ENCODE peak calls at places on chromosomes 1 and 21, in five cellular contexts. S, J, T, N and A are unnamed samples.

GRCh38 chr1:72229893-72230292 is 52.4 kb downstream of the NEGR1 start:
- DNase-seq in S (peak; percentile 33), J (no peak), T (no peak), N (no peak), A (no peak)

GRCh38 chr1:43549921-43550597 is 19.4 kb downstream of the PTPRF start:
- DNase-seq in S (no peak), J (peak; percentile 63), T (no peak), N (no peak), A (no peak)

GRCh38 chr1:41673355-41673754 is 188.9 kb upstream of the EDN2 start:
- DNase-seq in S (no peak), J (no peak), T (no peak), N (peak; percentile 22), A (no peak)

GRCh38 chr1:245692318-245692717 is 537.5 kb downstream of the KIF26B start:
- DNase-seq in S (no peak), J (no peak), T (no peak), N (no peak), A (no peak)

GRCh38 chr1:23126801-23127200 is 41.9 kb downstream of the LUZP1 start:
- DNase-seq in S (peak; percentile 42), J (no peak), T (no peak), N (no peak), A (no peak)

GRCh38 chr1:32339363-32339978 is 3.4 kb upstream of the MARCKSL1 start:
- DNase-seq in S (peak; percentile 54), J (no peak), T (no peak), N (no peak), A (no peak)

GRCh38 chr1:154716012-154716411 is 108.0 kb upstream of the ADAR start:
- DNase-seq in S (no peak), J (no peak), T (no peak), N (no peak), A (no peak)

GRCh38 chr1:188988589-188988988 is 1489.1 kb downstream of the BRINP3 start:
- DNase-seq in S (no peak), J (no peak), T (no peak), N (no peak), A (no peak)

GRCh38 chr1:11784993-11785769 is 20.6 kb downstream of the MTHFR start:
- DNase-seq in S (peak; percentile 33), J (peak; percentile 72), T (peak; percentile 86), N (peak; percentile 38), A (peak; percentile 22)

GRCh38 chr1:53412285-53413174 is 46.7 kb upstream of the DMRTB1 start:
- DNase-seq in S (no peak), J (no peak), T (no peak), N (no peak), A (no peak)

GRCh38 chr1:46181343-46182260 is 5.3 kb upstream of the P3R3URF start:
- DNase-seq in S (peak; percentile 37), J (no peak), T (no peak), N (no peak), A (no peak)

GRCh38 chr1:52542085-52542688 is 10.7 kb downstream of the TUT4 start:
- DNase-seq in S (no peak), J (no peak), T (no peak), N (no peak), A (no peak)

GRCh38 chr1:157574836-157575235 is 22.5 kb upstream of the FCRL5 start:
- DNase-seq in S (no peak), J (no peak), T (no peak), N (no peak), A (no peak)

GRCh38 chr1:245301921-245302320 is 147.1 kb downstream of the KIF26B start:
- DNase-seq in S (no peak), J (no peak), T (no peak), N (no peak), A (no peak)

GRCh38 chr21:17590443-17590842 is 22.3 kb downstream of the BTG3 start:
- DNase-seq in S (no peak), J (no peak), T (no peak), N (no peak), A (no peak)

GRCh38 chr1:21509351-21510112 is at the start of gene ALPL:
- DNase-seq in S (no peak), J (no peak), T (no peak), N (no peak), A (no peak)

GRCh38 chr1:234932106-234932505 is 196.5 kb downstream of the TOMM20 start:
- DNase-seq in S (no peak), J (no peak), T (no peak), N (no peak), A (no peak)

GRCh38 chr21:45225041-45225740 is 62.5 kb downstream of the POFUT2 start:
- DNase-seq in S (no peak), J (no peak), T (no peak), N (no peak), A (no peak)

GRCh38 chr1:206012086-206012859 is 9.1 kb upstream of the RAB7B start:
- DNase-seq in S (no peak), J (no peak), T (peak; percentile 81), N (peak; percentile 4), A (no peak)

GRCh38 chr1:119606394-119606793 is 41.7 kb downstream of the ZNF697 start:
- DNase-seq in S (no peak), J (no peak), T (no peak), N (no peak), A (no peak)

GRCh38 chr1:182784556-182785171 is 4.9 kb upstream of the NPL start:
- DNase-seq in S (peak; percentile 58), J (peak; percentile 21), T (no peak), N (no peak), A (no peak)

GRCh38 chr1:19488136-19488535 is 2.8 kb upstream of the CAPZB start:
- DNase-seq in S (no peak), J (no peak), T (no peak), N (no peak), A (no peak)